ENCODE peak calls at places on chromosomes 7 and 10, in nine cellular contexts. M, P, B, T, A, G, I, E and W are unnamed samples.

GRCh38 chr7:10767771-10768170 is 205.9 kb upstream of the PHF14 start:
- DNase-seq in B (no peak), I (no peak), P (no peak), E (no peak), T (no peak), G (no peak), A (no peak), M (no peak), W (no peak)

GRCh38 chr10:84095821-84096497 is 43.4 kb upstream of the GHITM start:
- DNase-seq in I (no peak), P (no peak), B (peak), M (no peak), T (peak), A (no peak), E (no peak), G (no peak), W (no peak)

GRCh38 chr7:81768951-81769778 is 682 bp downstream of the HGF start:
- DNase-seq in A (no peak), M (no peak), B (no peak), I (no peak), T (no peak), E (no peak), G (no peak), P (no peak), W (no peak)

GRCh38 chr10:104659809-104660208 is 18.7 kb downstream of the SORCS3 start:
- DNase-seq in A (no peak), I (no peak), M (no peak), P (no peak), B (no peak), G (no peak), T (no peak), E (no peak), W (no peak)

GRCh38 chr10:114526112-114526496 is 121.8 kb upstream of the AFAP1L2 start:
- DNase-seq in E (no peak), B (no peak), M (no peak), G (no peak), A (peak), P (no peak), I (peak), T (no peak), W (no peak)

GRCh38 chr10:90968448-90969086 is 47.7 kb upstream of the ANKRD1 start:
- DNase-seq in B (no peak), E (no peak), G (peak), T (no peak), A (no peak), I (peak), P (no peak), M (no peak), W (peak)

GRCh38 chr10:112875474-112876267 is 74.4 kb upstream of the TCF7L2 start:
- DNase-seq in M (no peak), A (no peak), I (peak), P (no peak), T (no peak), B (no peak), E (no peak), G (peak), W (no peak)

GRCh38 chr10:131901181-131901829 is 497 bp downstream of the PPP2R2D start:
- DNase-seq in T (peak), E (peak), G (peak), I (peak), M (peak), P (peak), A (peak), B (peak), W (no peak)

GRCh38 chr7:112137141-112138101 is 68.8 kb downstream of the DOCK4 start:
- DNase-seq in G (no peak), B (no peak), M (no peak), P (no peak), E (no peak), I (no peak), A (no peak), T (no peak), W (no peak)

GRCh38 chr10:58299580-58299979 is 30.6 kb downstream of the CISD1 start:
- DNase-seq in A (peak), T (peak), I (peak), M (peak), B (peak), P (peak), G (peak), E (peak), W (peak)

GRCh38 chr10:29650552-29650944 is 15.8 kb upstream of the SVIL start:
- DNase-seq in P (no peak), E (no peak), I (no peak), G (no peak), M (no peak), A (no peak), T (no peak), B (no peak), W (no peak)